ENCODE peak calls at places on chromosomes 3 and 15, in six cellular contexts. U is activated CD4-positive, CD25-positive, alpha-beta regulatory T cell treated with anti-CD3 and anti-CD28 coated beads, Interleukin-2, amount 50 U/mL, for 72 hours; N is stimulated activated CD4-positive, alpha-beta T cell treated with anti-CD3 and anti-CD28 coated beads, Interleukin-12 subunit alpha, Interleukin-12 subunit beta, amount 100 ng/mL, for 4 hours; Z is ELR; D is CD8-positive, alpha-beta T cell; R is tibial nerve. K is an unnamed sample.

GRCh38 chr3:70832035-70832795 is 519.8 kb upstream of the MDFIC2 start:
- DNase-seq in U (no peak), N (no peak), Z (peak), D (no peak), R (no peak), K (no peak)

GRCh38 chr15:77821188-77821958 is 188.7 kb upstream of the LINGO1 start:
- DNase-seq in U (no peak), N (peak), Z (peak), D (no peak), R (peak), K (no peak)

GRCh38 chr15:20351448-20351961 is 190.1 kb downstream of the GOLGA6L6 start:
- DNase-seq in U (no peak), N (no peak), Z (no peak), D (no peak), R (no peak), K (no peak)

GRCh38 chr15:74781673-74782595 is at the start of gene CSK:
- DNase-seq in U (peak), N (peak), Z (peak), D (peak), R (peak), K (peak)

GRCh38 chr3:124395584-124396340 is 334.5 kb upstream of the UMPS start:
- DNase-seq in U (no peak), N (no peak), Z (no peak), D (no peak), R (no peak), K (no peak)

GRCh38 chr3:195020185-195020584 is 250.8 kb downstream of the XXYLT1 start:
- DNase-seq in U (no peak), N (no peak), Z (no peak), D (no peak), R (no peak), K (no peak)

GRCh38 chr3:39144095-39144747 is 9.2 kb downstream of the CSRNP1 start:
- DNase-seq in U (no peak), N (no peak), Z (peak), D (no peak), R (no peak), K (no peak)

GRCh38 chr3:197711973-197712707 is 24.6 kb downstream of the RUBCN start:
- DNase-seq in U (peak), N (peak), Z (peak), D (peak), R (peak), K (peak)

GRCh38 chr15:52050416-52050815 is 31.4 kb downstream of the MAPK6 start:
- DNase-seq in U (no peak), N (no peak), Z (peak), D (no peak), R (no peak), K (no peak)

GRCh38 chr3:49415931-49416601 is 3.8 kb downstream of the TCTA start:
- DNase-seq in U (peak), N (peak), Z (no peak), D (peak), R (no peak), K (peak)

GRCh38 chr3:122682016-122682374 is 1.4 kb downstream of the PARP14 start:
- DNase-seq in U (no peak), N (no peak), Z (peak), D (no peak), R (no peak), K (no peak)

GRCh38 chr3:172595648-172596393 is 72.6 kb upstream of the TNFSF10 start:
- DNase-seq in U (no peak), N (no peak), Z (peak), D (peak), R (no peak), K (no peak)

GRCh38 chr3:145125307-145125706 is 1035.7 kb downstream of the PLOD2 start:
- DNase-seq in U (no peak), N (no peak), Z (no peak), D (no peak), R (no peak), K (no peak)

GRCh38 chr3:8497582-8497981 is 4.0 kb upstream of the LMCD1 start:
- DNase-seq in U (no peak), N (no peak), Z (peak), D (no peak), R (no peak), K (no peak)

GRCh38 chr15:52306270-52306669 is 10.7 kb upstream of the MYO5C start:
- DNase-seq in U (no peak), N (no peak), Z (peak), D (no peak), R (no peak), K (no peak)

GRCh38 chr3:45981321-45982038 is 14.1 kb downstream of the FYCO1 start:
- DNase-seq in U (no peak), N (no peak), Z (peak), D (no peak), R (no peak), K (no peak)

GRCh38 chr15:40756938-40757337 is 1.9 kb upstream of the RMDN3 start:
- DNase-seq in U (no peak), N (no peak), Z (no peak), D (no peak), R (no peak), K (no peak)

GRCh38 chr3:144866504-144866903 is 894.9 kb downstream of the DIPK2A start:
- DNase-seq in U (no peak), N (no peak), Z (no peak), D (no peak), R (no peak), K (no peak)

GRCh38 chr15:29045717-29046116 is 159.9 kb downstream of the APBA2 start:
- DNase-seq in U (no peak), N (no peak), Z (peak), D (no peak), R (no peak), K (no peak)

GRCh38 chr3:123464211-123464610 is 15.3 kb upstream of the ADCY5 start:
- DNase-seq in U (no peak), N (no peak), Z (no peak), D (no peak), R (no peak), K (no peak)

GRCh38 chr3:15290731-15291130 is 41.7 kb downstream of the SH3BP5 start:
- DNase-seq in U (no peak), N (no peak), Z (no peak), D (no peak), R (no peak), K (no peak)

GRCh38 chr15:76199106-76200082 is 111.9 kb downstream of the ETFA start:
- DNase-seq in U (no peak), N (no peak), Z (peak), D (no peak), R (no peak), K (no peak)

GRCh38 chr15:48424076-48424475 is 92.8 kb downstream of the DUT start:
- DNase-seq in U (no peak), N (no peak), Z (peak), D (no peak), R (no peak), K (no peak)

GRCh38 chr3:59040902-59041301 is 8.9 kb downstream of the CFAP20DC start:
- DNase-seq in U (no peak), N (no peak), Z (no peak), D (no peak), R (no peak), K (no peak)

GRCh38 chr3:183388213-183388612 is 40.2 kb downstream of the MCF2L2 start:
- DNase-seq in U (no peak), N (no peak), Z (no peak), D (no peak), R (no peak), K (no peak)

GRCh38 chr3:64806668-64807067 is 118.9 kb upstream of the ADAMTS9 start:
- DNase-seq in U (no peak), N (no peak), Z (no peak), D (no peak), R (no peak), K (no peak)

GRCh38 chr15:95932676-95933075 is 397.8 kb upstream of the NR2F2 start:
- DNase-seq in U (no peak), N (no peak), Z (peak), D (no peak), R (no peak), K (no peak)

GRCh38 chr15:77784361-77785292 is 151.9 kb upstream of the LINGO1 start:
- DNase-seq in U (no peak), N (no peak), Z (peak), D (no peak), R (no peak), K (no peak)

GRCh38 chr15:92780816-92781215 is 119.3 kb upstream of the CHD2 start:
- DNase-seq in U (no peak), N (no peak), Z (no peak), D (no peak), R (no peak), K (no peak)

GRCh38 chr15:72353266-72353665 is 22.5 kb downstream of the HEXA start:
- DNase-seq in U (no peak), N (no peak), Z (peak), D (no peak), R (no peak), K (no peak)

GRCh38 chr3:42081814-42082473 is 9.2 kb upstream of the TRAK1 start:
- DNase-seq in U (no peak), N (no peak), Z (no peak), D (no peak), R (no peak), K (no peak)

GRCh38 chr15:84633311-84634227 is 20.5 kb downstream of the WDR73 start:
- DNase-seq in U (peak), N (peak), Z (peak), D (peak), R (peak), K (peak)

GRCh38 chr3:119382134-119382533 is 81.3 kb downstream of the TMEM39A start:
- DNase-seq in U (no peak), N (no peak), Z (no peak), D (no peak), R (no peak), K (no peak)

GRCh38 chr3:142866841-142867631 is 21.8 kb downstream of the PCOLCE2 start:
- DNase-seq in U (no peak), N (no peak), Z (no peak), D (no peak), R (no peak), K (no peak)

GRCh38 chr15:69000725-69001503 is 13.6 kb upstream of the NOX5 start:
- DNase-seq in U (no peak), N (no peak), Z (peak), D (no peak), R (no peak), K (no peak)

K was measured in CD14-positive monocyte.